ENCODE peak calls at places on chromosomes 4 and X, in nine cellular contexts. Y, B, V, G, N, A, M, Z and D are unnamed samples.

GRCh38 chr4:4259484-4260100 is 11.6 kb upstream of the TMEM128 start:
- DNase-seq in Y (no peak), B (no peak), V (no peak), G (no peak), N (no peak), A (no peak), M (no peak), Z (no peak), D (no peak)

GRCh38 chr4:153927546-153927945 is 138.7 kb upstream of the SFRP2 start:
- DNase-seq in Y (no peak), B (no peak), V (no peak), G (no peak), N (no peak), A (no peak), M (no peak), Z (no peak), D (no peak)

GRCh38 chr4:145281946-145282345 is 101.6 kb upstream of the OTUD4 start:
- DNase-seq in Y (no peak), B (no peak), V (no peak), G (no peak), N (no peak), A (no peak), M (no peak), Z (no peak), D (no peak)

GRCh38 chrX:21958187-21958586 is 17.7 kb downstream of the SMS start:
- DNase-seq in Y (no peak), B (no peak), V (no peak), G (no peak), N (no peak), A (no peak), M (no peak), Z (no peak), D (no peak)

GRCh38 chrX:52576946-52577345 is 60.1 kb upstream of the XAGE1B start:
- DNase-seq in Y (peak), B (no peak), V (peak), G (no peak), N (no peak), A (no peak), M (no peak), Z (no peak), D (no peak)

GRCh38 chr4:99710020-99710419 is 52.4 kb upstream of the C4orf54 start:
- DNase-seq in Y (no peak), B (no peak), V (no peak), G (no peak), N (no peak), A (no peak), M (no peak), Z (no peak), D (no peak)

GRCh38 chrX:118181030-118181429 is 64.4 kb upstream of the KLHL13 start:
- DNase-seq in Y (no peak), B (no peak), V (no peak), G (no peak), N (no peak), A (no peak), M (no peak), Z (no peak), D (no peak)

GRCh38 chr4:98710831-98711230 is 52.4 kb upstream of the TSPAN5 start:
- DNase-seq in Y (no peak), B (no peak), V (no peak), G (no peak), N (no peak), A (no peak), M (no peak), Z (no peak), D (no peak)

GRCh38 chrX:123263246-123263757 is 79.2 kb downstream of the GRIA3 start:
- DNase-seq in Y (no peak), B (no peak), V (no peak), G (no peak), N (no peak), A (no peak), M (no peak), Z (no peak), D (no peak)

GRCh38 chr4:116066711-116067245 is 953.4 kb upstream of the NDST4 start:
- DNase-seq in Y (no peak), B (no peak), V (no peak), G (no peak), N (no peak), A (no peak), M (no peak), Z (no peak), D (no peak)

GRCh38 chr4:15654556-15655222 is 468 bp downstream of the FBXL5 start:
- DNase-seq in Y (no peak), B (peak), V (peak), G (no peak), N (peak), A (no peak), M (peak), Z (peak), D (peak)

GRCh38 chr4:180913750-180914149 is 1329.5 kb upstream of the TENM3 start:
- DNase-seq in Y (no peak), B (no peak), V (no peak), G (no peak), N (no peak), A (no peak), M (no peak), Z (no peak), D (no peak)

GRCh38 chrX:105822138-105823091 is at the start of gene NRK:
- DNase-seq in Y (no peak), B (peak), V (no peak), G (no peak), N (peak), A (peak), M (no peak), Z (peak), D (peak)

GRCh38 chrX:95760356-95760755 is 924.3 kb upstream of the DIAPH2 start:
- DNase-seq in Y (no peak), B (no peak), V (no peak), G (no peak), N (no peak), A (no peak), M (no peak), Z (no peak), D (no peak)

GRCh38 chrX:123311486-123311885 is 127.4 kb downstream of the GRIA3 start:
- DNase-seq in Y (no peak), B (no peak), V (no peak), G (no peak), N (no peak), A (no peak), M (no peak), Z (no peak), D (no peak)

GRCh38 chr4:114890773-114891172 is 222.6 kb downstream of the NDST4 start:
- DNase-seq in Y (no peak), B (no peak), V (no peak), G (no peak), N (no peak), A (no peak), M (no peak), Z (no peak), D (no peak)

GRCh38 chrX:13721371-13721770 is 13.0 kb downstream of the TRAPPC2 start:
- DNase-seq in Y (no peak), B (no peak), V (no peak), G (no peak), N (no peak), A (no peak), M (no peak), Z (no peak), D (no peak)

GRCh38 chr4:120331486-120332281 is 265.0 kb upstream of the MAD2L1 start:
- DNase-seq in Y (no peak), B (no peak), V (no peak), G (no peak), N (no peak), A (no peak), M (no peak), Z (no peak), D (no peak)

GRCh38 chr4:40333921-40334352 is 1.2 kb upstream of the CHRNA9 start:
- DNase-seq in Y (no peak), B (no peak), V (no peak), G (no peak), N (no peak), A (peak), M (no peak), Z (no peak), D (no peak)

GRCh38 chr4:88599298-88599697 is 7.0 kb downstream of the HERC3 start:
- DNase-seq in Y (no peak), B (no peak), V (no peak), G (no peak), N (no peak), A (no peak), M (no peak), Z (no peak), D (no peak)

GRCh38 chr4:55635760-55636621 is at the start of gene NMU:
- DNase-seq in Y (no peak), B (no peak), V (peak), G (no peak), N (peak), A (peak), M (peak), Z (no peak), D (no peak)

GRCh38 chr4:169024762-169025161 is 14.7 kb upstream of the CBR4 start:
- DNase-seq in Y (no peak), B (no peak), V (no peak), G (no peak), N (no peak), A (peak), M (no peak), Z (no peak), D (no peak)

GRCh38 chr4:141905751-141906150 is 269.4 kb downstream of the IL15 start:
- DNase-seq in Y (no peak), B (no peak), V (no peak), G (no peak), N (no peak), A (no peak), M (no peak), Z (no peak), D (no peak)

GRCh38 chr4:114626202-114626601 is 27.6 kb downstream of the UGT8 start:
- DNase-seq in Y (no peak), B (no peak), V (no peak), G (no peak), N (no peak), A (no peak), M (no peak), Z (no peak), D (no peak)

GRCh38 chr4:108849611-108850406 is 87.0 kb upstream of the ETNPPL start:
- DNase-seq in Y (no peak), B (no peak), V (no peak), G (peak), N (no peak), A (no peak), M (no peak), Z (no peak), D (no peak)

GRCh38 chr4:136867465-136867864 is 664.8 kb downstream of the PCDH18 start:
- DNase-seq in Y (no peak), B (no peak), V (no peak), G (no peak), N (peak), A (no peak), M (no peak), Z (no peak), D (no peak)

GRCh38 chr4:75325316-75325715 is 188.9 kb downstream of the RCHY1 start:
- DNase-seq in Y (no peak), B (no peak), V (no peak), G (no peak), N (no peak), A (no peak), M (no peak), Z (no peak), D (no peak)

GRCh38 chr4:63788271-63788670 is 621.0 kb downstream of the TECRL start:
- DNase-seq in Y (no peak), B (no peak), V (no peak), G (no peak), N (no peak), A (no peak), M (no peak), Z (no peak), D (no peak)

GRCh38 chr4:4651811-4652609 is 110.2 kb upstream of the STX18 start:
- DNase-seq in Y (no peak), B (no peak), V (no peak), G (no peak), N (no peak), A (no peak), M (no peak), Z (no peak), D (no peak)

GRCh38 chrX:34437586-34437985 is 219.5 kb downstream of the TMEM47 start:
- DNase-seq in Y (no peak), B (no peak), V (peak), G (no peak), N (no peak), A (no peak), M (no peak), Z (no peak), D (peak)

GRCh38 chrX:23332101-23332887 is 2.4 kb upstream of the PTCHD1 start:
- DNase-seq in Y (no peak), B (no peak), V (peak), G (no peak), N (peak), A (peak), M (no peak), Z (no peak), D (no peak)

GRCh38 chr4:183335369-183335940 is 13.2 kb upstream of the CLDN24 start:
- DNase-seq in Y (no peak), B (no peak), V (no peak), G (no peak), N (no peak), A (no peak), M (peak), Z (peak), D (no peak)
- TF ChIP-seq POLR2AphosphoS5 in Y (no peak), B (no peak), V (no peak), G (no peak), N (no peak), A (peak), M (no peak), Z (no peak), D (no peak)

GRCh38 chr4:38856524-38857337 is at the start of gene TLR6:
- DNase-seq in Y (no peak), B (no peak), V (peak), G (peak), N (no peak), A (peak), M (peak), Z (no peak), D (no peak)
- TF ChIP-seq POLR2AphosphoS5 in Y (no peak), B (no peak), V (peak), G (peak), N (no peak), A (no peak), M (no peak), Z (no peak), D (no peak)

DNA sequence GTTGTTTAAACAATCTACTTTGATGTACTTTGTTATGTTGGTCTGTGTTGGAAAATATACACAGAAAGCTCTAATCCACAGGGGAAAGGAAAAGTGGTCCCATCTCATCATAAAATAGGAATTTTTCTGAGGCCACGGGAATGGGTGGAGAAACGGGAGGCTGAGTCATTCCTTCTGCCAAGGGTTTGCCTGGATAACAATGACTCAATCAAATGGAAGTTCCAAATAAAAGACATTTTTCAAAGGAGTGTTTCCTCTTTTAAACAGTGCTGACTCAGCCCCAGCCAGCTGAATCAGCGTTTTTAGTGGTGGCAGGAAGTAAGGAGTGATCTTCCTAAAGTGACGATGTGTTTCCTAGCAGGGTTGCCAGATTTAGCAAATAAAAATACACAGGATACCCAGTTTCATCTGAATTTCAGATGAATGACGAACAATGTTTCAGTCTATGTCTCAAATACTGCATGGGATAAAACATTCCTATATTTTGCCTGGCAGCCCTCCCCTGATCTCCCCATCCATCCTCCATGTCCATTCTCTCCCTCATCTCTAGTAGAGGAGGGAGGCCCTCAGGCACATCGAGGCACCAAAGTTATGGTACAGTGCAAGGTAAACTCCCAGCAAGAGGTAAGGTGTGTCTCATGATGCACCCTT is 345.4 kb upstream of the GATB start:
- DNase-seq in Y (peak), B (no peak), V (peak), G (no peak), N (no peak), A (no peak), M (peak), Z (no peak), D (peak)
- TF ChIP-seq POLR2AphosphoS5 in Y (peak), B (no peak), V (no peak), G (no peak), N (no peak), A (peak), M (peak), Z (no peak), D (peak)

GRCh38 chrX:103953353-103953752 is 9.1 kb upstream of the TMSB15B start:
- DNase-seq in Y (no peak), B (no peak), V (no peak), G (no peak), N (no peak), A (no peak), M (no peak), Z (no peak), D (peak)

GRCh38 chrX:103949506-103949905 is 12.9 kb upstream of the TMSB15B start:
- DNase-seq in Y (no peak), B (no peak), V (no peak), G (no peak), N (no peak), A (no peak), M (no peak), Z (no peak), D (no peak)

DNA sequence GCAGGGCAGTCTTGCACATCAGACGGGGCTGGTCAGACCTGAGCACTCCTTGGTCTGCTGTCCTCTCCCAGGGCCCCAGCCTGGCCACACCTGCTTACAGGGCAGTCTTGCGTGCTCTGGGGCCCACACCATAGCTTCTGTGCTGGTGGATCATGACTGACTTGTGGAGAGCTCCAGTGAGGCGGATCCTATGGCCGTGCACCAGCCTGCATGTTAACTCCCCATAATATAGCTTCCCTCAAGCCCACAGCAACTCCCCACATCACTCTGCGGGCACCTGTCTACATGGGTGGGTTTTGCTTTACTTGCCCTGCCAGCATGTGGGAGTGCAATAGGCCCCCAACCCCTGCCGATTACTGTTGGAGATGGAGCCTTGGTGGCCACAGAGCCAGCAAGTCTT is 8.2 kb upstream of the TMSB15B start:
- DNase-seq in Y (no peak), B (no peak), V (no peak), G (no peak), N (no peak), A (no peak), M (no peak), Z (no peak), D (peak)
- TF ChIP-seq POLR2AphosphoS5 in Y (no peak), B (no peak), V (no peak), G (no peak), N (no peak), A (no peak), M (no peak), Z (no peak), D (no peak)